ENCODE peak calls at places on chromosome 1, in four cellular contexts. M is K562, E is GM12878, L is HepG2. T is an unnamed sample.

GRCh38 chr1:85597709-85598108 is 17.1 kb downstream of the CCN1 start:
- DNase-seq in E (no peak), M (no peak), L (no peak), T (no peak)

GRCh38 chr1:30524840-30525617 is 198.4 kb downstream of the MATN1 start:
- DNase-seq in E (no peak), L (no peak), M (no peak), T (no peak)

GRCh38 chr1:159985456-159985855 is 31.4 kb upstream of the SLAMF9 start:
- DNase-seq in M (no peak), L (no peak), E (no peak), T (no peak)

GRCh38 chr1:211420845-211421454 is 71.0 kb downstream of the RD3 start:
- DNase-seq in L (no peak), M (no peak), E (no peak), T (no peak)

GRCh38 chr1:227170361-227171166 is 147.7 kb downstream of the CDC42BPA start:
- DNase-seq in E (no peak), M (peak; percentile 40), L (no peak), T (no peak)

GRCh38 chr1:18469514-18469913 is 11.2 kb upstream of the KLHDC7A start:
- DNase-seq in E (no peak), L (no peak), M (no peak), T (no peak)

GRCh38 chr1:48743480-48743879 is 33.2 kb downstream of the BEND5 start:
- DNase-seq in E (no peak), L (peak; percentile 13), M (no peak), T (no peak)

GRCh38 chr1:20823879-20824278 is 36.8 kb upstream of the HP1BP3 start:
- DNase-seq in L (no peak), M (no peak), E (no peak), T (no peak)

GRCh38 chr1:198201956-198202784 is 45.4 kb downstream of the NEK7 start:
- DNase-seq in M (no peak), E (peak; percentile 37), L (no peak), T (no peak)

GRCh38 chr1:33436557-33437296 is 5.8 kb upstream of the PHC2 start:
- DNase-seq in M (peak; percentile 33), L (no peak), E (no peak), T (peak; percentile 41)

GRCh38 chr1:41450747-41451285 is 33.7 kb downstream of the EDN2 start:
- DNase-seq in L (no peak), M (no peak), E (no peak), T (no peak)

GRCh38 chr1:225866061-225866844 is 15.9 kb downstream of the TMEM63A start:
- DNase-seq in M (no peak), L (no peak), E (no peak), T (no peak)

GRCh38 chr1:30014031-30014430 is 709.4 kb downstream of the MATN1 start:
- DNase-seq in M (no peak), E (no peak), L (no peak), T (no peak)

DNA sequence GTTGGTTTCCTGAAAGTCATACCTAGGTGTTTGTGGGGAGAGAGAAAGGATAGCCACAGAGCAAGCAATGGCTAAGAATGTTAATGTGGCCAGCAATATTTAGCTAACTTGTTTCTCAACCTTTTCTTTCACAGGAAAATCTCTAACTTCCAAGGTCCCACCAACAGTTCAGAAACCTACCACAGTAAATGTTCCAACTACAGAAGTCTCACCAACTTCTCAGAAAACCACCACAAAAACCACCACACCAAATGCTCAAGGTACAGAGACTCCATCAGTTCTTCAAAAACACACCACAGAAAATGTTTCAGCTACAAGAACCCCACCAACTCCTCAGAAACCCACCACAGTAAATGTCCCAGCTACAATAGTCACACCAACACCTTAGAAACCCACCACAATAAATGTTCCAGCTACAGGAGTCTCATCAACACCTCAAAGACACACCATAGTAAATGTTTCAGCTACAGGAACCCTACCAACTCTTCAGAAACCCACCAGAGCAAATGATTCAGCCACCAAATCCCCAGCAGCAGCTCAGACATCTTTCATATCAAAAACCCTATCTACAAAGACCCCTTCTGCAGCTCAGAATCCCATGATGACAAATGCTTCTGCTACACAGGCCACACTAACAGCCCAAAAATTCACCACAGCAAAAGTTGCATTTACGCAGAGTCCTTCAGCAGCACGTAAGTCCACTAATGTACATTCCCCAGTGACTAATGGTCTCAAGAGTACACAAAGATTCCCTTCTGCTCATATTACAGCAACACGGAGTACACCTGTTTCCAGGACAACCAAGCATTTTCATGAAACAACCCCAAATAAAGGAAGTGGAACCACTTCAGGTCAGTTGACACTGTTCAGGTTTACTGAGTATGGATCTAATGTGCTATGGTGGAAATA is 15.3 kb downstream of the CD55 start:
- DNase-seq in E (peak; percentile 91), L (peak; percentile 58), M (no peak), T (no peak)
- TF ChIP-seq FOXM1 in E (peak; percentile 25), L (no peak), M (no peak), T (no peak)

DNA sequence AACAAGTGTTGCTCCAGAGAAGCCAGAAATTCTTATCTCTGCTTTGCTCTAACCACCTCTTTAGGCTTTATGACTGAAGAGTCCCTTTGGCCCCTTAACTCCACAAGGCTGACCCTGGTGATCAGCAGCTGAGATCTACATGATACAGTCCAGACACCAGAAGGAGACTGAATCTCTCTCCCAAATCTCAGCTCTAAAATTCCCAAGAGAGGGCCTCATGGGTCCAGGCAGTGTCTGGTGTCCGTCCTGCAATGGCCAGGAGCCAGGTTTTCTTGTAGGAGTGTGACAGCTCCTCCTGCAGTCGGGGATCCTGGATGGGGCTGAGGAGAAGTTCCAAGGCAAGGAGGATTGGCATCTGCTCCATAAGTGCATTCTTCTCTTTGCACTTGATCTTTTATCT is 35.3 kb downstream of the L1TD1 start:
- DNase-seq in E (no peak), M (no peak), L (no peak), T (peak; percentile 57)
- TF ChIP-seq SIN3A in E (no peak), M (no peak), L (no peak), T (no peak)

GRCh38 chr1:192615055-192615454 is 20.9 kb upstream of the RGS13 start:
- DNase-seq in L (no peak), E (no peak), M (no peak), T (no peak)
- TF ChIP-seq FOXM1 in L (no peak), E (no peak), M (no peak), T (no peak)

GRCh38 chr1:234840843-234841242 is 230.9 kb upstream of the IRF2BP2 start:
- DNase-seq in M (no peak), E (no peak), L (no peak), T (no peak)
- TF ChIP-seq SIN3A in M (no peak), E (no peak), L (no peak), T (no peak)

GRCh38 chr1:19602486-19602885 is 41.6 kb upstream of the NBL1 start:
- DNase-seq in E (no peak), M (no peak), L (no peak), T (no peak)

GRCh38 chr1:19608232-19608631 is 35.9 kb upstream of the NBL1 start:
- DNase-seq in L (no peak), M (no peak), E (no peak), T (no peak)

GRCh38 chr1:19606817-19607706 is 37.0 kb upstream of the NBL1 start:
- DNase-seq in L (no peak), E (no peak), M (no peak), T (no peak)

GRCh38 chr1:19610282-19610978 is 33.7 kb upstream of the NBL1 start:
- DNase-seq in E (no peak), M (no peak), L (no peak), T (no peak)

DNA sequence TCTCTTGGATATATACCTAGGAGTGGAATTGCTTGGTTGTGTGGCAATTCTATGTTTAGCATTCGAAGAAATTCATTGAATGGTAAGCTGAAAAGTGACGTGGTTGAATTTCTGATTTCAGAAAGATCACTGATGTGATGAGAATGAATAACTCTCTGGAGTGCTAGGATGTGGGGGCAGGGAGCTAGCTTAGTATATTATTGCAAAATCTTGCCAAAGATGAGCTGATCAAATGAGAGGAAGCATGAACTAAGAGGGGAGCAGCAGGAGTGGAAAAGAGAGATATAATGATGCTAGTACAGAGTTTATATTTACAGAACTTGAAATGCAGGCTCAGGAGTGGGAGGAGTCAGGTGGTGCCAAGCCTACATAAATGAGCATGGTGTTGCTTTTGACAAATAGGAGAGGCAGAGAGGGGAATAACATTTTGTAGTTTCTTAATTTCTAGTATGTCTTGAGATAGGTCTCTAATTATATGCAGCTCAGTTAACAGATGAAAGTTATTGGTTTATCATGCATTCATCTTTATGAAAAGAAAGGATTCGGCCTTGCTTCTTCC is 38.1 kb upstream of the NBL1 start:
- DNase-seq in E (no peak), L (no peak), M (no peak), T (no peak)
- TF ChIP-seq FOXM1 in E (no peak), L (no peak), M (no peak), T (no peak)

DNA sequence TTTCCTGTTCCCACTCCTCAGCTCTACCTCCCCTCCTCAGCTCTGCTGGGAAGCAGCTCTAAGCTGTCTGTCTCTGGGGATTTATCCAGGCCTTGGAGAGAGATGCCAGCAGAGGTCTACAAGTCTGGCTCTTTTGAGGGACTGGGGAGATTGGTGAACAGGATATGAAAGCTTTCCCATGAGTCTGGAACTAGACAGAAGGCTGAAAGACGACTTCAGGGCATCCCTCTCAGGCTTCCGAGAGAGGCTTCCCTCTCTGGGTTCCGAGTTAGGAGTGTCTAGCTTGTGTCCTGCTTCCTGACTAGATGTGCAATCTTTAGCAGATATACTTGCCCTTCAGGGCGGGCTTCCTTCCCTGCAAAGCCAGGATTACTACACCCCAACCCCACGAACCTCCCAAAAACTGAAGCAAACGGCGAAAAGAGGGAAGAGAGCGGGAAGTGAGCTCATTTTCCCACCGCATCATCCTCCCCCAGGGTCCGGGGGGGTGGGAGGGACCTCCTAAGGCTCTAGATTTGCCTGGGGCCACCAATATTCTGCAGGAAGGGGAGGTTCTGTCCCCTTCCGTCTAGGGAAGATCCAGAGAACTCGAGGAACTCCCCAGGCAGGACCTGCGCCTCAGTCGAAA is 598 bp downstream of the TMEM35B start:
- DNase-seq in M (peak; percentile 64), L (no peak), E (no peak), T (peak; percentile 57)
- TF ChIP-seq SIN3A in M (no peak), L (no peak), E (no peak), T (no peak)

GRCh38 chr1:25019351-25020172 is 89.5 kb upstream of the RUNX3 start:
- DNase-seq in M (no peak), E (no peak), L (no peak), T (no peak)
- TF ChIP-seq FOXM1 in M (no peak), E (no peak), L (no peak), T (no peak)

DNA sequence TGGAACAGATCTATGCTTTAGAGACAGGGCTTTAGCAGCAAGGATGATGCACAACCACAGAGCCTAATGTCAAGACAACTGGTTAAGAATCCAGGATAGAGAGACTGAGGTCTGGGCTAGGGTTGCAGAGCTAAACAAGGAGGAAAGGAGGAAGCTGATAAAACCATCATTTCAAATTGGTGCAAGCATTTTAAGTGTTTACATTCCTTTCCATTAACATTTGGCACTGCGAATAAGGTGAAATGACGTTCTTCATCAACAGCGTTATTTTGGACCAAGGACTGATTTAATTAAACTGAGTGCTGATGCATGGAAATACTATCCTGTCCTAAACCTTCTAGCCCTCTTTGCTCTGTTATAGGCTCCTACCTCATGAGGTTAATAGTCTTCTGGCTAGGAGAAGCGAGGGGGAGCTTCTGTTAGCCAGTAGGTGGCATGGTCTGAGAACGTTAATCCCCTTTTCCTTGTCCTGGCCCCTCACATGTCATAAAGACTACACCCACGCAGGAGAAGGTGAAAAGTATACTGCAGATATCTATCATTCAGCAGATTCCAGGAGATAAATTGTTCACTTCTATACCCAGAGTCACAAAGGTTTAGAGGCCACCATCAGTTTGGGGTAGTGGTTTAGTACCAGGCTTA is 7.6 kb upstream of the C1orf21 start:
- DNase-seq in L (no peak), E (no peak), M (no peak), T (peak; percentile 25)
- TF ChIP-seq SIN3A in L (no peak), E (no peak), M (no peak), T (no peak)